ENCODE peak calls at places on chromosomes 6 and 20, in seven cellular contexts. V is endothelial cell of umbilical vein, A is testis, R is adrenal gland, H is uterus, X is tibial nerve, Y is body of pancreas. M is an unnamed sample.

GRCh38 chr6:160534050-160534696 is 129.9 kb downstream of the LPA start:
- DNase-seq in V (peak; percentile 47), A (peak; percentile 74), R (peak; percentile 63), H (peak; percentile 60), X (peak; percentile 78), Y (peak; percentile 50), M (peak; percentile 91)

GRCh38 chr6:35710241-35710847 is 21.6 kb upstream of the FKBP5 start:
- DNase-seq in V (no peak), A (no peak), R (no peak), H (no peak), X (no peak), Y (peak; percentile 61), M (no peak)

GRCh38 chr6:11144393-11144829 is 32.9 kb upstream of the ERVFRD-1 start:
- DNase-seq in V (peak; percentile 70), A (peak; percentile 83), R (peak; percentile 81), H (peak; percentile 77), X (peak; percentile 89), Y (peak; percentile 78), M (peak; percentile 94)

GRCh38 chr6:129402244-129402643 is 307.7 kb downstream of the ARHGAP18 start:
- DNase-seq in V (no peak), A (no peak), R (no peak), H (no peak), X (no peak), Y (no peak), M (no peak)

GRCh38 chr20:2237059-2237458 is 58.7 kb upstream of the TGM3 start:
- DNase-seq in V (no peak), A (peak; percentile 73), R (no peak), H (no peak), X (peak; percentile 42), Y (peak; percentile 25), M (peak; percentile 92)

GRCh38 chr20:9617062-9617461 is 102.7 kb downstream of the LAMP5 start:
- DNase-seq in V (peak; percentile 62), A (peak; percentile 78), R (peak; percentile 76), H (peak; percentile 35), X (peak; percentile 41), Y (peak; percentile 79), M (peak; percentile 25)

GRCh38 chr20:621115-621756 is 11.1 kb upstream of the TCF15 start:
- DNase-seq in V (no peak), A (no peak), R (no peak), H (no peak), X (no peak), Y (no peak), M (no peak)

GRCh38 chr20:30488941-30489601 is 768.4 kb upstream of the DEFB115 start:
- DNase-seq in V (no peak), A (no peak), R (no peak), H (no peak), X (no peak), Y (no peak), M (peak; percentile 70)

GRCh38 chr6:32255212-32256153 is 31.6 kb upstream of the NOTCH4 start:
- DNase-seq in V (peak; percentile 91), A (peak; percentile 77), R (peak; percentile 81), H (peak; percentile 87), X (peak; percentile 67), Y (peak; percentile 53), M (peak; percentile 61)
- TF ChIP-seq POLR2A in V (peak; percentile 72), A (no peak), R (no peak), H (no peak), X (no peak), Y (no peak), M (no peak)

GRCh38 chr20:38162878-38163875 is 1.9 kb downstream of the TGM2 start:
- DNase-seq in V (peak; percentile 54), A (no peak), R (no peak), H (no peak), X (no peak), Y (no peak), M (no peak)

GRCh38 chr20:38165966-38166706 is 1.1 kb upstream of the TGM2 start:
- DNase-seq in V (peak; percentile 49), A (no peak), R (no peak), H (no peak), X (no peak), Y (no peak), M (no peak)

GRCh38 chr20:38164069-38164468 is 1.0 kb downstream of the TGM2 start:
- DNase-seq in V (no peak), A (no peak), R (no peak), H (no peak), X (no peak), Y (no peak), M (no peak)

GRCh38 chr20:38165089-38165965 is at the start of gene TGM2:
- DNase-seq in V (peak; percentile 88), A (peak; percentile 68), R (peak; percentile 85), H (peak; percentile 84), X (no peak), Y (peak; percentile 84), M (no peak)

DNA sequence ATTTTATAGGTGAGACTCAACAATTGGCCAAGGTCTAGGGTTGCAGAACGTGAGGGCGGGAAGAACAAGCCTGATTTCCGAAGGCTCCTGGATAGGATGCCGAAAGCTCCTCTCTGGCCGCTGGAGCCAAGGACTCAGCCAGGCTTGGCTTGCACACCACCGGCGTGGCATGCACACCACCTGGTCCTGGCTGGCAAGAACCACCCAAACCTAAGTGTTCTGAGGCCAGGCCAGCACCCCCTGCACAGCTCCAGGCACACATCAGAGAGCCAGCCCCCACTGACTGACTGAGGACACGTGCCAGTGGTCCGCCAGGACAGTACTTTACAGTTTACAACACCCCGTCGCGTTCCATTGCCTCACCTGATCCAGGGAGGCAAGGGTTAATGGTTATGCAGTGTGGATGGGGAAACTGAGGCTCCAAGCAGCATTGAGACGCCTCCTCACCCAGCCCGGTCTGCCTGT is 414 bp downstream of the TGM2 start:
- DNase-seq in V (no peak), A (no peak), R (no peak), H (no peak), X (no peak), Y (no peak), M (no peak)
- H3K4me3 ChIP-seq in V (peak overlapping the region; percentile 26), A (no peak overlapping the region), R (no peak overlapping the region), H (peak overlapping the region; percentile 42), X (peak overlapping the region; percentile 46), Y (no peak overlapping the region), M (no peak overlapping the region)

GRCh38 chr6:108074359-108075144 is at the start of gene OSTM1:
- DNase-seq in V (peak; percentile 91), A (peak; percentile 92), R (peak; percentile 91), H (peak; percentile 81), X (peak; percentile 78), Y (peak; percentile 93), M (peak; percentile 98)
- TF ChIP-seq POLR2A in V (peak; percentile 71), A (no peak), R (peak; percentile 65), H (peak; percentile 55), X (peak; percentile 45), Y (peak; percentile 86), M (no peak)

GRCh38 chr6:21887301-21888185 is 294.0 kb downstream of the SOX4 start:
- DNase-seq in V (peak; percentile 47), A (no peak), R (no peak), H (no peak), X (no peak), Y (no peak), M (no peak)
- H3K4me3 ChIP-seq in V (no peak overlapping the region), A (no peak overlapping the region), R (no peak overlapping the region), H (no peak overlapping the region), X (peak overlapping the region; percentile 2), Y (no peak overlapping the region), M (no peak overlapping the region)

GRCh38 chr20:45322952-45323383 is 14.9 kb upstream of the MATN4 start:
- DNase-seq in V (peak; percentile 41), A (peak; percentile 75), R (peak; percentile 69), H (no peak), X (peak; percentile 53), Y (peak; percentile 73), M (no peak)
- TF ChIP-seq POLR2A in V (no peak), A (no peak), R (no peak), H (no peak), X (no peak), Y (no peak), M (no peak)

GRCh38 chr6:141956046-141956761 is 176.5 kb upstream of the GJE1 start:
- DNase-seq in V (peak; percentile 14), A (peak; percentile 24), R (no peak), H (peak; percentile 48), X (no peak), Y (peak; percentile 16), M (no peak)
- H3K4me3 ChIP-seq in V (no peak overlapping the region), A (no peak overlapping the region), R (no peak overlapping the region), H (no peak overlapping the region), X (no peak overlapping the region), Y (no peak overlapping the region), M (no peak overlapping the region)

GRCh38 chr20:17569616-17570346 is at the start of gene DSTN:
- DNase-seq in V (peak; percentile 95), A (peak; percentile 94), R (peak; percentile 92), H (peak; percentile 94), X (peak; percentile 85), Y (peak; percentile 95), M (peak; percentile 98)

GRCh38 chr20:17568045-17568788 is 1.7 kb upstream of the DSTN start:
- DNase-seq in V (peak; percentile 23), A (no peak), R (no peak), H (no peak), X (no peak), Y (no peak), M (no peak)

GRCh38 chr20:17570347-17571152 is 675 bp downstream of the DSTN start:
- DNase-seq in V (peak; percentile 69), A (peak; percentile 61), R (peak; percentile 77), H (peak; percentile 60), X (peak; percentile 42), Y (peak; percentile 63), M (peak; percentile 46)

GRCh38 chr20:17571153-17571527 is 1.3 kb downstream of the DSTN start:
- DNase-seq in V (peak; percentile 48), A (no peak), R (no peak), H (no peak), X (no peak), Y (no peak), M (no peak)

GRCh38 chr20:17568972-17569471 is 853 bp upstream of the DSTN start:
- DNase-seq in V (peak; percentile 99), A (peak; percentile 80), R (peak; percentile 88), H (peak; percentile 97), X (peak; percentile 77), Y (peak; percentile 89), M (peak; percentile 89)
- TF ChIP-seq POLR2A in V (peak; percentile 77), A (no peak), R (no peak), H (peak; percentile 95), X (no peak), Y (peak; percentile 88), M (no peak)

GRCh38 chr6:158850807-158851115 is 31.6 kb upstream of the EZR start:
- DNase-seq in V (no peak), A (no peak), R (no peak), H (no peak), X (no peak), Y (no peak), M (no peak)

GRCh38 chr6:158848441-158848840 is 29.3 kb upstream of the EZR start:
- DNase-seq in V (no peak), A (no peak), R (no peak), H (no peak), X (no peak), Y (peak; percentile 72), M (no peak)

GRCh38 chr6:158847786-158848185 is 28.6 kb upstream of the EZR start:
- DNase-seq in V (no peak), A (no peak), R (no peak), H (no peak), X (no peak), Y (no peak), M (no peak)

GRCh38 chr6:158852312-158853071 is 33.3 kb upstream of the EZR start:
- DNase-seq in V (no peak), A (no peak), R (no peak), H (no peak), X (no peak), Y (peak; percentile 13), M (no peak)

GRCh38 chr6:158849899-158850806 is 31.0 kb upstream of the EZR start:
- DNase-seq in V (peak; percentile 68), A (no peak), R (no peak), H (no peak), X (no peak), Y (peak; percentile 65), M (no peak)
- H3K4me3 ChIP-seq in V (no peak overlapping the region), A (no peak overlapping the region), R (no peak overlapping the region), H (no peak overlapping the region), X (no peak overlapping the region), Y (no peak overlapping the region), M (no peak overlapping the region)

M was measured in lower leg skin.